ENCODE peak calls at places on chromosomes 1 and 21, in five cellular contexts. E, H, Y, A and I are unnamed samples.

GRCh38 chr1:172322219-172323061 is 98.0 kb upstream of the C1orf105 start:
- DNase-seq in E (no peak), H (peak; percentile 95), Y (peak; percentile 97), A (peak; percentile 93), I (peak; percentile 60)

GRCh38 chr1:10494754-10495474 is 20.2 kb downstream of the PEX14 start:
- DNase-seq in E (peak; percentile 86), H (peak; percentile 42), Y (peak; percentile 75), A (peak; percentile 69), I (peak; percentile 91)

GRCh38 chr1:201546093-201546492 is 7.2 kb downstream of the NAV1 start:
- DNase-seq in E (no peak), H (no peak), Y (no peak), A (no peak), I (no peak)

GRCh38 chr1:15386128-15386824 is 23.4 kb upstream of the EFHD2 start:
- DNase-seq in E (no peak), H (no peak), Y (no peak), A (no peak), I (no peak)

GRCh38 chr1:16122361-16122881 is 33.4 kb downstream of the EPHA2 start:
- DNase-seq in E (no peak), H (no peak), Y (peak; percentile 38), A (peak; percentile 51), I (peak; percentile 95)

GRCh38 chr1:234638832-234639799 is 29.1 kb upstream of the IRF2BP2 start:
- DNase-seq in E (no peak), H (no peak), Y (peak; percentile 75), A (no peak), I (no peak)

GRCh38 chr1:8914471-8914870 is 31.2 kb upstream of the CA6 start:
- DNase-seq in E (no peak), H (no peak), Y (no peak), A (no peak), I (no peak)

GRCh38 chr1:203291201-203292096 is 13.9 kb upstream of the BTG2 start:
- DNase-seq in E (no peak), H (no peak), Y (no peak), A (no peak), I (peak; percentile 48)

GRCh38 chr1:119962296-119962968 is 66.1 kb upstream of the ADAM30 start:
- DNase-seq in E (no peak), H (no peak), Y (no peak), A (peak; percentile 85), I (no peak)

GRCh38 chr1:7491089-7491817 is 279.8 kb upstream of the VAMP3 start:
- DNase-seq in E (no peak), H (no peak), Y (peak; percentile 5), A (peak; percentile 63), I (peak; percentile 94)

GRCh38 chr21:26846036-26846931 is 1.1 kb upstream of the ADAMTS1 start:
- DNase-seq in E (no peak), H (peak; percentile 63), Y (peak; percentile 69), A (peak; percentile 93), I (peak; percentile 92)

GRCh38 chr1:37797750-37798345 is 4.2 kb downstream of the MANEAL start:
- DNase-seq in E (no peak), H (peak; percentile 57), Y (no peak), A (peak; percentile 67), I (peak; percentile 94)

GRCh38 chr1:23407036-23407630 is 17.4 kb downstream of the TCEA3 start:
- DNase-seq in E (no peak), H (no peak), Y (no peak), A (peak; percentile 64), I (no peak)

DNA sequence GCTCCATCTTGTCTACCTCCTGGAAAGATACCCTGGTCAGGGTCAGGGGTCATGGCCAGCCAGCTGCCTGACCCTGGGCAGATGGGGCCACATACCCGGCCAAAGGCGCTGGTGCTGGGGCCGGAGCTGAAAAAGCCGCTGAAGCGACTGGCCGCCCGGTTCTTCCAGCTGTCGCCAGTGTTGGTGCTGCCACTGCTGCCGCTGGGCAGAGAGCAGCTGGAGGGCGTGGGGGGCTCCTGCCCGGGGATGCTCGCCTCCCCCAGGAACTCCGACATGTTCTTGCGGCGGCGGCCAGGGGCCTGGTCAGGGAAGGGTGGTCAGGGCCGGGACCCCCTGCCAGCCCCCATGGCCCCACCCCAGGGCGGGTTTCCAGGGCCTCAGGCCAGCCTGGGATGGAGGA is 7.2 kb upstream of the TNFRSF25 start:
- DNase-seq in E (no peak), H (no peak), Y (no peak), A (no peak), I (no peak)
- H3K4me3 ChIP-seq in E (no peak overlapping the region), H (no peak overlapping the region), Y (no peak overlapping the region), A (no peak overlapping the region), I (no peak overlapping the region)

GRCh38 chr1:3714814-3715213 is 37.4 kb upstream of the CCDC27 start:
- DNase-seq in E (no peak), H (no peak), Y (no peak), A (no peak), I (peak; percentile 93)

GRCh38 chr1:3717715-3718601 is 34.3 kb upstream of the CCDC27 start:
- DNase-seq in E (no peak), H (no peak), Y (no peak), A (no peak), I (peak; percentile 94)

GRCh38 chr1:3718764-3719163 is 33.5 kb upstream of the CCDC27 start:
- DNase-seq in E (no peak), H (no peak), Y (no peak), A (no peak), I (no peak)

GRCh38 chr1:3716351-3716750 is 35.9 kb upstream of the CCDC27 start:
- DNase-seq in E (no peak), H (no peak), Y (no peak), A (no peak), I (no peak)

DNA sequence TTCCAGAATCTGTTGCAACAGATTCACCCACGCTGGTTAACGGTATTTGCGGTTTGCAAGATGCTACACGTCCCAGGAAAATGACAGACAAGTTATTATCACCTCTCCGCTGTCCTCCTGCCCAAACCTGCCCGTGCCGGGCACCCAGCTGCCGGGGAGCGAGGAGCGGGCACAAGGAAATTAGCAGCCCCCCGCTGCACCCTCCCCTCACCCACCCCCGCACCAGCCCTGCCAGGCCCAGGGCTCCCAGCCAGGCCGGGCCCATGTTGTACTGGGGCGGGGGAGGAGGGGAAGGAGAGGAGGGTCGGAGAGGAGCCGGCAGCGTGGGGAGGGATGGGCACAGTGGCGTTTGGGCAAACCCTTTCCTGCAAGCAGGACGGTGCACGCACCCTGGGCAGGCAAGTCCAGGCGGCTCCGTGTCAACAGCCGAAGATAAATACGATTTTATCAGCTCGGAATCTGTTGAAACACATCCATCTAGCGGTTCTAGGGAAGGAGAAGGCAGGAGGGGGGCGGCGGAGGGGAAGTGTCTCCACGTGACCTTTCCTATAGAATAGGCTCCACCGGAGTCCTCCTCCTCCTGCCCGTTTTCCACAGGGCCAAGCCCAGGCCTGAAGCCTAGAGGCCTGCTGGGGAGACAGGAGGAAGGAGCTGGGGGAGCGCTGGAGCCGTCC is 35.1 kb upstream of the CCDC27 start:
- DNase-seq in E (no peak), H (no peak), Y (no peak), A (no peak), I (no peak)
- H3K27ac ChIP-seq in E (no peak overlapping the region), H (no peak overlapping the region), Y (no peak overlapping the region), A (no peak overlapping the region), I (no peak overlapping the region)

GRCh38 chr1:230611128-230611914 is 31.0 kb upstream of the COG2 start:
- DNase-seq in E (no peak), H (no peak), Y (no peak), A (no peak), I (no peak)

GRCh38 chr1:230609208-230609607 is 33.1 kb upstream of the COG2 start:
- DNase-seq in E (no peak), H (no peak), Y (no peak), A (no peak), I (no peak)

GRCh38 chr1:230614121-230614520 is 28.2 kb upstream of the COG2 start:
- DNase-seq in E (no peak), H (no peak), Y (no peak), A (no peak), I (no peak)

DNA sequence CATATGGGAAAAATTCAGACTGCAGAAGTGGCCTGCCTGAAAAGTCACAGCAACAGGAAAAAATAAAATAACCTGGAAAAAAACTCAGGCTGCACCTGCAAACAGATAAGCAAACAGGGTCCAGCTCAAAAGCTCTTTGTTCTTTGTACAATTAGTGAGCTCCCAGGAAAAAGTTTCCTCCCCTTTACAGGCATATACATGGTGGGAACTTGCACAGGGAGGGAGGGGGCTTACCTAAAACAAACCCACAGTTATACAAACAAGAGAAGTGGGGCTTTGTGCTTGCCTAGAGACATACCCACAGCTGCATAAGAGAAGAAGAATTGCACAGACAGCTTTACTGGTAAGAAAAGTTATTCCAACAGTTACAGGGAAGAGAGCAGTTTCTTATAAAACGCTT is 31.7 kb upstream of the COG2 start:
- DNase-seq in E (no peak), H (no peak), Y (no peak), A (no peak), I (no peak)
- H3K4me3 ChIP-seq in E (no peak overlapping the region), H (no peak overlapping the region), Y (no peak overlapping the region), A (no peak overlapping the region), I (no peak overlapping the region)

GRCh38 chr1:53328009-53328489 is at the start of gene LRP8:
- DNase-seq in E (peak; percentile 86), H (peak; percentile 38), Y (peak; percentile 71), A (peak; percentile 77), I (peak; percentile 99)
- H3K27ac ChIP-seq in E (peak within 1 kb of the TSS; percentile 41), H (no peak within 1 kb of the TSS), Y (peak within 1 kb of the TSS; percentile 92), A (no peak within 1 kb of the TSS), I (no peak within 1 kb of the TSS)

GRCh38 chr1:54851406-54851805 is 35.6 kb downstream of the DHCR24 start:
- DNase-seq in E (no peak), H (no peak), Y (no peak), A (no peak), I (peak; percentile 17)
- H3K4me3 ChIP-seq in E (no peak overlapping the region), H (no peak overlapping the region), Y (no peak overlapping the region), A (no peak overlapping the region), I (no peak overlapping the region)

DNA sequence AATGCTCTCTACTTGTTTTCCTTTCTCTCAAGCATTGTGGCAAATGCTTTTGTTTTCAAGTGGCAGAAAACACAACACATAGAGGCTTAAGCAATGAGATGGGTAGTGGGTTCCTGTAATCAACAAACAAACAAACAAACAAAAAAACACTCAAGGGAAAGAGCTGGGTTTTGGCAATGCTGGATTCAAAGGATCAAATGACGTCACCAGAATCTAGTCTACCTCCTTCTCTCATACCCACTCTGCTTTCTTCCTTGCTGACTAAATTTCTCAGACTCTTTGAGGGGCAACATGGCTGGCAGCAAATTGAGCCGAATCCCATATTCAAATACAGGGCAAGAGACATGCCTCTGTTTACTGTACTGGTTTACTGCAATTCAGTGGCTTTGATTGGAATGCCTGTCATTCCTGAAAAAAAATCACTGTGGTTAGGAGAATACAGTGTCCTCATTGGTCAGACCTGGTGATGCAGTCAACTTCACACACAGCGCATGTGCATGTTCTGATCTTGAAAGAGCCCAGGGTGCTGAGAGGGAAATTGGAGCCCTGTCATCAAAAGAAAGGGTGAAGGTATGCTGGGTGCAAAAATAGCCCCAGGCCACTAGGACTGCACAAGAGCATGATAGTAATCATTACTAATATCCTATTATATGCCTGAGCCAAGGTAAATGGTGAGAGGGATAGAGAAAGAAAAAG is 356.2 kb downstream of the KCTD3 start:
- DNase-seq in E (no peak), H (no peak), Y (peak; percentile 41), A (no peak), I (no peak)
- H3K27ac ChIP-seq in E (no peak overlapping the region), H (no peak overlapping the region), Y (no peak overlapping the region), A (no peak overlapping the region), I (no peak overlapping the region)

DNA sequence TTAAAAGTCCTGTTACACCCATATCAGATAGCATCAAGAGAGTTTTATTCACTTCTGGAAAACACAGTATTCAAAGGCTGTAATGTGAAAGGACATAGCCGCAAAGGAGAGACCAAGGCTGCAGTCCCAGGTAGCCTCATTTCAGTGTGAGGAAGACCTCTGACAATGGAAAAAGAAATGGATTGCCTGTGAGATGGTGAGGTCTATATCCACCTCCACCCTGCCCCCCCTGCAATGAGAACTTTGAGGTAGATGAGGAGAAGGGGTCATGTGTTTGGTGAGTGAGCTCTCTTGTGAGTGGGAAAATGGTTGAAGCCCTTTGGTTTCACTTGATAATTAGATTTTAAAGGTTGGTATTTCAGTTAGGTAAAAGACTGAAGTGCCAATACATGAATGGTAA is 3.5 kb downstream of the MRPS6 start:
- DNase-seq in E (no peak), H (no peak), Y (no peak), A (no peak), I (no peak)
- H3K4me3 ChIP-seq in E (no peak overlapping the region), H (no peak overlapping the region), Y (no peak overlapping the region), A (no peak overlapping the region), I (no peak overlapping the region)